ENCODE peak calls at places on chromosome 12, in four cellular contexts. V, N, C and E are unnamed samples.

GRCh38 chr12:7806863-7807487 is 17.8 kb downstream of the NANOG start:
- DNase-seq in N (peak), V (peak), C (peak), E (peak)

GRCh38 chr12:53950789-53951576 is 3.7 kb upstream of the HOXC12 start:
- DNase-seq in N (no peak), C (no peak), V (no peak), E (no peak)

GRCh38 chr12:1760566-1761382 is 59.6 kb upstream of the LRTM2 start:
- DNase-seq in C (no peak), N (no peak), V (no peak), E (no peak)

GRCh38 chr12:121219353-121219986 is 9.5 kb downstream of the P2RX4 start:
- DNase-seq in C (no peak), V (no peak), N (no peak), E (no peak)

GRCh38 chr12:49507139-49507538 is 31.7 kb upstream of the KCNH3 start:
- DNase-seq in C (no peak), N (no peak), V (no peak), E (no peak)

GRCh38 chr12:54759751-54760150 is 94.6 kb upstream of the MUCL1 start:
- DNase-seq in C (peak), N (no peak), V (no peak), E (peak)

GRCh38 chr12:570237-570925 is 92.9 kb downstream of the NINJ2 start:
- DNase-seq in N (peak), C (no peak), V (peak), E (no peak)

GRCh38 chr12:121326996-121327674 is 25.1 kb downstream of the ANAPC5 start:
- DNase-seq in C (no peak), N (no peak), V (no peak), E (no peak)

GRCh38 chr12:23757541-23757962 is 191.9 kb downstream of the SOX5 start:
- DNase-seq in C (no peak), N (no peak), V (no peak), E (no peak)

GRCh38 chr12:67578976-67579661 is 69.4 kb upstream of the DYRK2 start:
- DNase-seq in V (no peak), N (no peak), C (no peak), E (no peak)

GRCh38 chr12:5166976-5167375 is 123.3 kb downstream of the KCNA5 start:
- DNase-seq in C (no peak), V (no peak), N (no peak), E (no peak)

GRCh38 chr12:14938301-14938700 is at the start of gene ERP27:
- DNase-seq in V (no peak), N (no peak), C (no peak), E (no peak)

GRCh38 chr12:53492188-53492587 is 7.1 kb downstream of the MAP3K12 start:
- DNase-seq in V (no peak), C (no peak), N (peak), E (peak)

GRCh38 chr12:12803186-12803585 is 10.0 kb upstream of the DDX47 start:
- DNase-seq in C (no peak), V (peak), N (no peak), E (peak)

GRCh38 chr12:120361506-120362208 is 7.3 kb downstream of the MSI1 start:
- DNase-seq in N (peak), C (no peak), V (no peak), E (peak)

GRCh38 chr12:67069451-67070306 is 199.5 kb upstream of the CAND1 start:
- DNase-seq in N (peak), C (no peak), V (no peak), E (no peak)

GRCh38 chr12:66066071-66066928 is 64.2 kb downstream of the LLPH start:
- DNase-seq in V (no peak), C (peak), N (no peak), E (no peak)

GRCh38 chr12:6303046-6303445 is 7.4 kb upstream of the PLEKHG6 start:
- DNase-seq in V (no peak), N (no peak), C (no peak), E (no peak)

GRCh38 chr12:100156731-100157426 is 14.2 kb upstream of the BLTP3B start:
- DNase-seq in V (no peak), N (no peak), C (no peak), E (no peak)
- TF ChIP-seq POLR2A in V (no peak), N (no peak), C (no peak), E (no peak)

GRCh38 chr12:42325776-42326465 is at the start of the genes PPHLN1 and ZCRB1:
- DNase-seq in N (peak), C (no peak), V (peak), E (peak)
- TF ChIP-seq POLR2A in N (peak), C (peak), V (peak), E (peak)

GRCh38 chr12:56487448-56488040 is 417 bp downstream of the GLS2 start:
- DNase-seq in V (no peak), N (peak), C (no peak), E (peak)

GRCh38 chr12:56484566-56484965 is 3.4 kb downstream of the GLS2 start:
- DNase-seq in C (no peak), V (no peak), N (no peak), E (no peak)

GRCh38 chr12:56486694-56487093 is 1.3 kb downstream of the GLS2 start:
- DNase-seq in N (no peak), C (no peak), V (no peak), E (no peak)

DNA sequence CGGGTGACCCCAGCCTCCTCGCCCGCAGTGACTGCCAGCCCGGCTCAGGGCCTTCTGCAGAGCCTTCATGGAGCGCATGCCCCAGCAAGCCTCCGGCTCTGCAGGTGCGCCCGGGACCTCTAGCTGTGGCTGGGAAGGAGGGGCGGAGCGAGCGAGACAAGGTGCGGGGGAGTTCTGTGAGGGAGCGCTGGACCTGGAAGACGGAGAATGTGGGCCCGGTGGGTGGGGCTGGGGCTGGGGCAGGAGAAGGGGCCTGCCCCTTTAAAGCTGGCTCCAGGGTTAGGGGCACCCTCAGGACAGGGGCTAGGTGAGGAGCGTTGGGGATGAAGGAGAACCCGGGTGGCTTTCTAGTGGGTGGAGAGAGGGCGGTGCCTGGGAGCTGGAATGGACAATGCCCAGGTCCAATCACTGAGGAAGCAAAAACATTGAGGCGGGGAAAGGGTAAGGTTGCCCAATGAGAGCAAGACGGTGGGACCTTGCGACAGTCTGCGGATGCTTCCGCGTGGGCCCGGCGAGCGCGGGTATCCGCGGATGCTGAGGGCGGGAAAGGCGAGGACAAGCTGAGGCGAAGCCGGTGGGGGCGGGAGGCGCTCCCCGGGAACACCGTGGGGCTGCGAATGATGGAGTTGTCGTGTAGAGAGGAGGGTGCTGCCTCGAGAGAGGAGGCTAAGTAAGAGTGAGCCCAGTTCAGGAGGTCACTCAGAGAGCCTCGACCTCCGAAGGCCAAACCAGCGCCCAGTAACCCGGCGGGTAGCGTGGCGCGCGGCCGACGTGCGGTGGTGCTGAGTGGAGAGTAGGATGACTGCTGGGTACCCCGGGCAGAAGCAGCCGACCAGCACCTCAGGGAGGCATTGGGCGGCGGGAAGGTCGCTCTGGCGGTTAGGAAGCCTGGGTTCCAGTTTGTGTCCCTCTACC is at the start of gene GLS2:
- DNase-seq in C (peak), N (peak), V (peak), E (peak)
- TF ChIP-seq POLR2A in C (no peak), N (no peak), V (no peak), E (no peak)

GRCh38 chr12:95805864-95806669 is 15.5 kb upstream of the NTN4 start:
- DNase-seq in V (peak), C (no peak), N (no peak), E (no peak)

GRCh38 chr12:95803817-95804216 is 13.3 kb upstream of the NTN4 start:
- DNase-seq in V (no peak), N (no peak), C (no peak), E (no peak)

GRCh38 chr12:95808146-95808545 is 17.6 kb upstream of the NTN4 start:
- DNase-seq in N (no peak), C (no peak), V (no peak), E (no peak)

GRCh38 chr12:95804296-95804695 is 13.7 kb upstream of the NTN4 start:
- DNase-seq in C (no peak), N (no peak), V (no peak), E (no peak)

GRCh38 chr12:95802482-95803264 is 12.1 kb upstream of the NTN4 start:
- DNase-seq in N (no peak), C (no peak), V (no peak), E (no peak)
- TF ChIP-seq POLR2A in N (no peak), C (no peak), V (no peak), E (no peak)

GRCh38 chr12:106015646-106016045 is 123.1 kb downstream of the NUAK1 start:
- DNase-seq in V (no peak), C (no peak), N (no peak), E (no peak)
- TF ChIP-seq POLR2A in V (no peak), C (no peak), N (no peak), E (no peak)

DNA sequence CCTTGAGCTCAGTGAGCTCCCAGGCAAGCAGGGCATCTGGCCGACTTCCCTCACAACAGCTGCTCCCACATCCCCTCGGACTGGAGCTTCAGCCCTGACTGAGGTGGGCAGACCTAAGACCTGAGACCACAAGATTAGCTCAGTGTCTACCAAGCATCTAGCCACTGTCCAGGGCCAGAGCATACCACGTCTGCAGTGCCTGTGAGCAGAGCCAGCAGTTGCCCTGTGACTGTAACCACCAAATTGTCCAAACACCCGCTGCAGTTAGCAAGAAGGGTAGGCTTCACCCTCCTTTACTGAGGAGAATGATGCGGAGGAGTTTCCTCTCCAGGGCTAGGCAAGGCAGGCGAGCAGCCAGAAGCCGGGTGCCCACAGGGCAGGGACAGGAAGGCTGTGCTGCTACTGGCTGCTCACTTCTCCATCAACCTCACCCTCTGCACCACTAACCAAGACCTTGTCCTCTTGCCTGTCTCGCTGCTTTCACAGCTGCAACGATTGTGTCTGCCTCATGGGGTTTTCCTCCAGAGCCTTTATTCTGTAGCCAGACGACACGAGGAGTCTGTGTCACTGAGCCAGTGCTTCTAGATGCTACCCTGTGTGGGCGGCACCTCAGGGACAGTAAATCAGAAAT is 53.9 kb downstream of the ANAPC7 start:
- DNase-seq in N (no peak), V (no peak), C (no peak), E (no peak)
- TF ChIP-seq POLR2A in N (no peak), V (no peak), C (peak), E (no peak)

GRCh38 chr12:39442895-39443703 is at the start of gene KIF21A:
- DNase-seq in N (peak), V (peak), C (peak), E (peak)
- TF ChIP-seq POLR2A in N (peak), V (peak), C (peak), E (peak)

DNA sequence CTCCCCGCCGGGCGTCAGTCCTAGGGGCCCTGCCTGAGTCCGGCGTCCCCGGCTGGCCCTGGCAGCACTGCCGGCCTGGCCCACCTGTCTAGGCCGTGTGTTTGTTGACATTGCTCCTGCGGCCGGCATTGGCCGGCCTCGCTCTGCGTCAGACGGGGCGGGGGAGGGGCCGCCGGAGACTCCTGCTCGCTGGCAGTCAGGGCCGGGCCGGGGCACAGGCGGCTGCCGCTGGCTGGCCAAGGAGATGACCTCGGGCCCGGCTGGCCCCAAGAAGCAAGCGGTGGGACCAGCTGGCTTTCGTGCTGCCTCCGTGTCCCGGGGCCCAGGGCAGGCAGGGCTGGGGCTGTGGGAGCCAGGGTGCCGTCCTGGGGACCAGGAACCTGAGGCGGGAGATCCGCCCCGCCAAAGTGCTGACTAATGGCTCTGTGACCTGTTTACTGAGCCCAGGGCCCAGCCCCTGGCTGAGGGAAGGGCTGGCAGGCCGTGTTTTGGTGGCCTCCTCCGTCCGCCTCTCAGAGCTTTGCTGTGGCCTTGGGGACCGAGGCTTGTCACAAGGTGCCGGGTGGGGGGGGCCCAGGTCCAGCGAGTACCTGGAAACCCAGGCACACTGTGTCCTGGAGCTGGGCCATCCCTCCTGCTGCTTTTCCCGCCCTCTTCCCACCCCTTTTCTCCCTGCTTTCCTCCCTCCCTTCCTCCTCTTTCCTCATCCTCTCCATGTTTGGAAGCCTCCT is 1.8 kb downstream of the ULK1 start:
- DNase-seq in C (no peak), V (peak), N (peak), E (peak)
- TF ChIP-seq POLR2A in C (peak), V (peak), N (peak), E (peak)

DNA sequence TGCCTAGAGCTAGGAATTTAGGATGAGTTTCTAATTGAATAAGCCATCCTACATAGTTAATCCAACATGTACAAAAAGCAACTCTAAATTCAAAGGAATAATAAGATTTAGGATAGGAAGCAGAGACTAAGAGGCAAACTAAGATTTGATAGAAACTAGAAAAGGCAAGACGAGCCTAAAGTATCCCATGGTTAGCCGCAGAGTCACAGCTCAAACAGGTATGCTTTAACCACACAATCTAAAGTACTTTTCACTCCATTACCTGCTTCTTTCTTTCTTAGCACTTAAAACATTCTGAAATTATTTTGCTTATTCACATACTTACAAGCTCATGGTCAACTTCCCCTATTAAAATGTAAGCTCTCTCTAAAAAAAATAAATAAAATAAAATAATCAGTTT is 51.8 kb downstream of the OTOGL start:
- DNase-seq in C (no peak), V (no peak), N (no peak), E (no peak)
- TF ChIP-seq POLR2A in C (no peak), V (no peak), N (no peak), E (no peak)

GRCh38 chr12:122523846-122524718 is 2.7 kb downstream of the RSRC2 start:
- DNase-seq in C (no peak), V (no peak), N (no peak), E (peak)

GRCh38 chr12:122527478-122527944 is 462 bp downstream of the KNTC1 start:
- DNase-seq in C (no peak), N (no peak), V (no peak), E (peak)

GRCh38 chr12:122528582-122528981 is 1.5 kb downstream of the KNTC1 start:
- DNase-seq in N (no peak), C (no peak), V (no peak), E (no peak)

GRCh38 chr12:122528992-122529391 is 1.9 kb downstream of the KNTC1 start:
- DNase-seq in V (no peak), N (no peak), C (no peak), E (no peak)

DNA sequence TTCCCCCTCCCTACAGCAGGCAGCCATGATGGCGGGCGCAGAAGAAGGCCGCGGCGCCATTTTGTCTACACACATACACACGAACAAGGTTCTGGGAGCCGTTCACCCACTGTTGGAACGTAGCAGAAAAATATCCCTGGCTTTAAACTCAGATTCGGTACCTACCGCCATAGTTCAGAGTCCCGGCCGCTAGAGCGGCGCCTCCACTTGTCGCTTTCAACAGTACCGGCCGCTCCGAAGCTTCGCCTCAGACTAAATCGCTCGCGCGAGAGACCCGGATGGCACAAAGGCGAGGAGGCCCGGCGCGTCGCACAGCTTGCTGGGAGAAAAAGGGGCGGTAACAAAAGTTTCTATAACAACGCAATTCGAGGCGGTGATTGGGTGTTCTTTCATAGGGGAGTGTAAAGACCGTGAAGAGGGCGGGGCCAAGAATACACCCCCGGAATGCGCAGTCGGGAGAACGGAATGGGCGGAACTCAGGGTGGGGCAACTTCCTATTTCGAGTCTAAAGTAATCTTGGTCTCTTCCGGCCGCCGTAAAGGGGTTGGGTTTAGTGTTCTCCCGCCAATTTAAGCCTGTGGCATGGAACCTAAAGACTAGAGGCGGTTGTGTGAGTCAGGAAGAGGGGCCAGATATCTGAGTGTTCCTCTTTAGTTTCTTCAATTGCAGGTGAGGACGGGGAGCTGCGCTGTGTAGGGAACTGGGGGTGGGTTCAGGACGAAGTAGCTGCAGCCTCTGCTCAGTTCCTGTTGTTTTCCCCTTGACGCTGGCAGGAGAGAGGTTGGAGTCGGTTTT is at the start of the genes KNTC1 and RSRC2:
- DNase-seq in C (peak), V (peak), N (peak), E (peak)
- TF ChIP-seq POLR2A in C (peak), V (peak), N (peak), E (peak)